ENCODE peak calls at places on chromosomes 3 and 15, in nine cellular contexts. T, S, R, C, F, X, U, D and E are unnamed samples.

GRCh38 chr3:70963412-70963811 is 620.1 kb downstream of the FOXP1 start:
- DNase-seq in S (no peak), F (no peak), D (no peak), X (no peak), T (no peak), R (no peak), U (no peak), C (no peak), E (no peak)

GRCh38 chr15:72227192-72227586 is 3.8 kb downstream of the PKM start:
- DNase-seq in R (no peak), X (peak; percentile 91), T (no peak), F (peak; percentile 40), C (no peak), D (peak; percentile 7), S (no peak), U (no peak), E (no peak)

GRCh38 chr3:190449801-190450200 is at the start of gene TMEM207:
- DNase-seq in U (no peak), F (no peak), R (no peak), D (no peak), T (no peak), X (no peak), S (no peak), C (no peak), E (no peak)

GRCh38 chr3:114121996-114122709 is 56.7 kb downstream of the DRD3 start:
- DNase-seq in S (no peak), R (no peak), X (peak; percentile 68), U (no peak), T (peak; percentile 31), C (no peak), F (peak; percentile 18), D (no peak), E (no peak)

GRCh38 chr15:65940618-65940909 is 71.3 kb downstream of the RAB11A start:
- DNase-seq in R (no peak), F (no peak), D (no peak), T (peak; percentile 34), C (no peak), S (no peak), X (peak; percentile 13), U (no peak), E (no peak)

GRCh38 chr3:129224984-129225393 is 24.4 kb upstream of the COPG1 start:
- DNase-seq in S (peak; percentile 73), D (peak; percentile 92), X (peak; percentile 69), C (peak; percentile 91), T (peak; percentile 86), F (peak; percentile 58), U (peak; percentile 83), R (peak; percentile 97), E (peak; percentile 75)

GRCh38 chr3:161969867-161970266 is 473.3 kb downstream of the OTOL1 start:
- DNase-seq in S (no peak), C (no peak), F (no peak), R (no peak), T (no peak), X (peak; percentile 25), U (no peak), D (no peak), E (no peak)

GRCh38 chr15:100264994-100265640 is 76.7 kb downstream of the ADAMTS17 start:
- DNase-seq in F (no peak), D (no peak), X (no peak), T (no peak), U (no peak), R (no peak), C (no peak), S (no peak), E (no peak)

GRCh38 chr15:62648954-62649353 is 393.6 kb upstream of the TPM1 start:
- DNase-seq in T (no peak), X (no peak), D (peak; percentile 20), S (no peak), C (no peak), F (no peak), U (no peak), R (no peak), E (no peak)

GRCh38 chr3:33918357-33918756 is 119.9 kb downstream of the PDCD6IP start:
- DNase-seq in U (no peak), X (no peak), S (no peak), D (no peak), F (no peak), R (no peak), C (no peak), T (no peak), E (no peak)

GRCh38 chr3:149751551-149751950 is 738 bp downstream of the COMMD2 start:
- DNase-seq in R (no peak), S (no peak), C (no peak), F (no peak), U (no peak), X (no peak), T (no peak), D (no peak), E (no peak)

DNA sequence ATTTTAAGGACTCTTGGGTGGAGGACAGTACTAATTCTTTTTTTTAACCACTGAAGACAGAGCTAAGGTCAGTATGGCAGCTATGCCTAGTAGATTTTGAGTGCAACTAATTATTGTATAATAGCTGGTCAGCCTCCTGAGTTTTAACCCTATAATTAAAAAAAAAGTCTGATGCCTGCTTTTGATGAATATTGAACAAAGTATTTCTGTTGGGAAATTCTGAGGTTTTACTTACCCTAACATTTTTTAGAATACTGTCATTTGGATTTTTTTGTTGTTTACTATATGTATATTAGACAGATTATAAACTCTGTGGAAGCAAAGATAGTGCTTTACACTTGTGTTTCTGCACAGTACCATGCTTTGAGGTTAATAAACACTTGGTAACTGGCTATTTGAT is 20.8 kb downstream of the TCF12 start:
- DNase-seq in S (no peak), R (no peak), X (peak; percentile 47), T (no peak), C (no peak), D (no peak), F (no peak), U (no peak), E (no peak)
- TF ChIP-seq POLR2A in S (no peak), R (no peak), X (no peak), T (no peak), C (no peak), D (no peak), F (no peak), U (no peak), E (no peak)

GRCh38 chr3:133661454-133662255 is at the start of gene TOPBP1:
- DNase-seq in R (peak; percentile 88), T (peak; percentile 81), X (peak; percentile 70), D (peak; percentile 77), C (peak; percentile 86), S (peak; percentile 74), F (peak; percentile 75), U (peak; percentile 88), E (peak; percentile 71)
- TF ChIP-seq POLR2A in R (peak; percentile 55), T (peak; percentile 65), X (peak; percentile 44), D (peak; percentile 44), C (no peak), S (no peak), F (no peak), U (peak; percentile 65), E (no peak)

GRCh38 chr15:52179278-52180195 is 11.7 kb downstream of the GNB5 start:
- DNase-seq in X (peak; percentile 70), F (peak; percentile 87), U (peak; percentile 90), T (peak; percentile 74), R (peak; percentile 91), S (peak; percentile 89), C (peak; percentile 95), D (peak; percentile 57), E (peak; percentile 83)
- TF ChIP-seq POLR2A in X (peak; percentile 60), F (peak; percentile 74), U (peak; percentile 41), T (peak; percentile 87), R (peak; percentile 73), S (peak; percentile 85), C (no peak), D (peak; percentile 65), E (peak; percentile 78)

DNA sequence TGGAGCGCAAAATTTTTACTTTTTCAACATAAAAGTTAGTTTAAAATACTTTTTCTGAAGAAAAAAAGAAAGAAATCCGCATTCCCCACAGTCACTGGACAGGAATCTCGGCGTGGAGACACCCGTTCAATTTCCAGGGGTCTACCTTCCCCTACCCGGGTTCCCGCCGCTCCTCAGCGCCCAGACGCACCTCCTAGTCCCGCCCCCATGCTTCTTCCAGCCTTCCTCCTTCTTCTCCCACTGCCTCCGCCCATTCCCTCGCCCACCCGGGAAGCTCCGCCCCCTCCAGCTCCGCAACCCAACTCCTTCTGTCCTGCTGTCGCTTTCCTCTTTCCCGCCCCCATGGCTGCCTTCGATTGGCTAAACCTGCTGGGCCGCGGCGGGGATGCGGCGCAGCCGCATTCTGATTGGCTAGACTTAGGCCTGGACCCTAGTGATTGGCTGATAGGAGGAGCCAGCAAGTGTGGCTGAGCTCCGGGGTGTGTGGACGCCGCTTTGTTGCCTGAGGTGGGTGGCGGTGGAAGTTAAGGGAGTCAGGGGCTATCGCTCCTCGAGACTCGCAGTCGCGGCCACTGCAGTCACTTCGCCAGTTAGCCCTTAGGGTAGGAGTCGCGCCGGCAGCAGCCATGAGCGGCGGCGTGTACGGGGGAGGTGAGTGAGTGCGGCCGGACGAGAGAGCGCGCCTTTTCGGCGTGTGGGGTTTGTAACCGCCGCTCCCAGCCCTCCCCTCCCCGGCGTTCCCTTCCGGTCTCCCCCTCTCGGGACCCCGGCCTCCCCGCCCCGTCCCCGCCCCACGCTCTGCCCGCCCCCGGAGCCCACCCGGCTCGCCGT is at the start of gene ACTL6A:
- DNase-seq in R (peak; percentile 100), U (peak; percentile 100), S (peak; percentile 99), T (peak; percentile 97), D (peak; percentile 98), F (peak; percentile 100), X (peak; percentile 99), C (peak; percentile 100), E (peak; percentile 100)
- TF ChIP-seq POLR2A in R (peak; percentile 48), U (peak; percentile 64), S (peak; percentile 48), T (peak; percentile 90), D (peak; percentile 89), F (peak; percentile 68), X (peak; percentile 83), C (peak; percentile 57), E (peak; percentile 46)

GRCh38 chr15:90387534-90388461 is at the start of gene IQGAP1:
- DNase-seq in S (peak; percentile 99), C (peak; percentile 99), T (peak; percentile 77), U (peak; percentile 98), D (peak; percentile 92), F (peak; percentile 99), X (peak; percentile 94), R (peak; percentile 99), E (peak; percentile 97)
- TF ChIP-seq POLR2A in S (peak; percentile 85), C (peak; percentile 78), T (peak; percentile 96), U (peak; percentile 96), D (peak; percentile 78), F (peak; percentile 97), X (peak; percentile 85), R (peak; percentile 70), E (peak; percentile 85)

GRCh38 chr3:42590989-42591756 is 513 bp downstream of the SS18L2 start:
- DNase-seq in D (no peak), U (no peak), X (no peak), S (peak; percentile 34), T (no peak), C (peak; percentile 70), R (no peak), F (no peak), E (no peak)
- TF ChIP-seq POLR2A in D (no peak), U (no peak), X (no peak), S (no peak), T (no peak), C (no peak), R (no peak), F (no peak), E (no peak)